ENCODE peak calls at places on chromosomes 16 and 17, in ten cellular contexts. E is LoVo; A is AG09309; Q is effector CD4-positive, alpha-beta T cell; M is kidney tubule cell; L is iris pigment epithelial cell; X is T-helper 1 cell; S is iPS-NIHi11; O is fibroblast of lung; N is occipital lobe. D is an unnamed sample.
A peak's percentile ranks its signal among the peaks of the same experiment; 100 is the strongest.

GRCh38 chr17:21029032-21029431 is 13.8 kb downstream of the USP22 start:
- DNase-seq in E (no peak), A (peak; percentile 48), Q (no peak), M (peak; percentile 42), L (peak; percentile 95), X (peak; percentile 68), S (no peak), O (peak; percentile 80), N (no peak), D (no peak)

GRCh38 chr17:39702901-39703893 is 3.3 kb downstream of the ERBB2 start:
- DNase-seq in E (no peak), A (no peak), Q (no peak), M (peak; percentile 63), L (no peak), X (no peak), S (no peak), O (no peak), N (no peak), D (no peak)

GRCh38 chr16:2860826-2861567 is 3.0 kb upstream of the PRSS22 start:
- DNase-seq in E (no peak), A (no peak), Q (no peak), M (peak; percentile 91), L (no peak), X (no peak), S (no peak), O (no peak), N (no peak), D (no peak)

GRCh38 chr17:48374650-48375230 is 55.3 kb downstream of the SKAP1 start:
- DNase-seq in E (no peak), A (no peak), Q (peak; percentile 8), M (no peak), L (no peak), X (peak; percentile 30), S (peak; percentile 79), O (no peak), N (no peak), D (peak; percentile 6)

GRCh38 chr17:42642377-42642776 is 16.7 kb upstream of the TUBG2 start:
- DNase-seq in E (no peak), A (no peak), Q (no peak), M (no peak), L (no peak), X (no peak), S (peak; percentile 47), O (no peak), N (no peak), D (peak; percentile 66)

GRCh38 chr17:43909537-43910231 is 2.3 kb upstream of the MPP2 start:
- DNase-seq in E (no peak), A (no peak), Q (no peak), M (no peak), L (no peak), X (no peak), S (no peak), O (no peak), N (no peak), D (no peak)

GRCh38 chr16:86924537-86924936 is 346.2 kb downstream of the FOXL1 start:
- DNase-seq in E (peak; percentile 24), A (peak; percentile 61), Q (no peak), M (peak; percentile 6), L (peak; percentile 77), X (no peak), S (no peak), O (peak; percentile 98), N (no peak), D (no peak)

GRCh38 chr16:18059089-18059488 is 277.4 kb downstream of the NPIPA8 start:
- DNase-seq in E (no peak), A (no peak), Q (no peak), M (no peak), L (no peak), X (no peak), S (no peak), O (no peak), N (no peak), D (no peak)

GRCh38 chr17:78472035-78472905 is 93.8 kb downstream of the PGS1 start:
- DNase-seq in E (no peak), A (no peak), Q (no peak), M (no peak), L (no peak), X (no peak), S (no peak), O (no peak), N (no peak), D (no peak)

GRCh38 chr17:17940451-17940911 is 31.7 kb downstream of the TOM1L2 start:
- DNase-seq in E (peak; percentile 48), A (no peak), Q (no peak), M (peak; percentile 57), L (no peak), X (no peak), S (peak; percentile 43), O (peak; percentile 90), N (no peak), D (no peak)

GRCh38 chr17:41067281-41067680 is 1.6 kb upstream of the KRTAP2-4 start:
- DNase-seq in E (no peak), A (peak; percentile 61), Q (no peak), M (no peak), L (no peak), X (no peak), S (no peak), O (no peak), N (no peak), D (no peak)

GRCh38 chr16:630815-631405 is at the start of gene WFIKKN1:
- DNase-seq in E (no peak), A (no peak), Q (no peak), M (peak; percentile 41), L (no peak), X (no peak), S (peak; percentile 82), O (no peak), N (no peak), D (peak; percentile 54)

GRCh38 chr16:81326971-81327370 is 12.2 kb downstream of the GAN start:
- DNase-seq in E (no peak), A (no peak), Q (no peak), M (no peak), L (no peak), X (no peak), S (no peak), O (no peak), N (no peak), D (no peak)

GRCh38 chr16:2500937-2501750 is 12.6 kb upstream of the ATP6V0C start:
- DNase-seq in E (peak; percentile 46), A (no peak), Q (peak; percentile 66), M (peak; percentile 80), L (peak; percentile 71), X (peak; percentile 71), S (peak; percentile 94), O (peak; percentile 58), N (peak; percentile 89), D (peak; percentile 89)

GRCh38 chr16:89860747-89861304 is 12.6 kb upstream of the TCF25 start:
- DNase-seq in E (peak; percentile 39), A (no peak), Q (peak; percentile 67), M (peak; percentile 60), L (peak; percentile 24), X (peak; percentile 71), S (peak; percentile 99), O (peak; percentile 10), N (no peak), D (no peak)

GRCh38 chr16:81746566-81746965 is 32.5 kb upstream of the PLCG2 start:
- DNase-seq in E (no peak), A (no peak), Q (no peak), M (no peak), L (no peak), X (no peak), S (no peak), O (no peak), N (no peak), D (no peak)

GRCh38 chr17:60372790-60373483 is 19.0 kb downstream of the USP32 start:
- DNase-seq in E (no peak), A (no peak), Q (no peak), M (peak; percentile 83), L (peak; percentile 92), X (no peak), S (no peak), O (peak; percentile 86), N (no peak), D (no peak)

GRCh38 chr16:89732142-89732917 is 11.0 kb downstream of the ZNF276 start:
- DNase-seq in E (no peak), A (no peak), Q (no peak), M (no peak), L (no peak), X (no peak), S (no peak), O (no peak), N (no peak), D (no peak)

GRCh38 chr17:60383379-60383778 is 8.6 kb downstream of the USP32 start:
- DNase-seq in E (no peak), A (no peak), Q (no peak), M (no peak), L (peak; percentile 13), X (no peak), S (no peak), O (no peak), N (no peak), D (no peak)

GRCh38 chr16:11619327-11619851 is 32.7 kb upstream of the LITAF start:
- DNase-seq in E (no peak), A (no peak), Q (no peak), M (peak; percentile 25), L (no peak), X (peak; percentile 83), S (no peak), O (no peak), N (no peak), D (no peak)

GRCh38 chr17:82077617-82078358 is 12.2 kb upstream of the DUS1L start:
- DNase-seq in E (no peak), A (no peak), Q (no peak), M (no peak), L (no peak), X (no peak), S (no peak), O (peak; percentile 22), N (no peak), D (no peak)

D was measured in SK-N-DZ.